ENCODE peak calls at places on chromosomes 11 and 22, in six cellular contexts. D is transverse colon, G is HCT116, I is Peyer's patch, K is IMR-90, H is A549. N is an unnamed sample.

GRCh38 chr22:20258584-20259335 is 9.4 kb downstream of the RTN4R start:
- DNase-seq in D (no peak), G (no peak), I (no peak), K (no peak), H (no peak), N (no peak)

GRCh38 chr11:23765862-23766261 is 731.0 kb upstream of the LUZP2 start:
- DNase-seq in D (no peak), G (no peak), I (no peak), K (peak; percentile 79), H (no peak), N (no peak)

GRCh38 chr11:1199689-1200610 is 22.9 kb upstream of the MUC5B start:
- DNase-seq in D (peak; percentile 30), G (no peak), I (peak; percentile 46), K (no peak), H (no peak), N (peak; percentile 55)

GRCh38 chr22:38454361-38455062 is 487 bp downstream of the KCNJ4 start:
- DNase-seq in D (no peak), G (no peak), I (no peak), K (no peak), H (no peak), N (no peak)

GRCh38 chr22:40345801-40346177 is 511 bp upstream of the ADSL start:
- DNase-seq in D (peak; percentile 67), G (no peak), I (peak; percentile 71), K (no peak), H (no peak), N (no peak)

GRCh38 chr11:72613450-72613849 is 60.8 kb downstream of the PDE2A start:
- DNase-seq in D (no peak), G (no peak), I (no peak), K (no peak), H (no peak), N (no peak)

GRCh38 chr11:117045196-117045595 is 53.0 kb downstream of the SIK3 start:
- DNase-seq in D (peak; percentile 55), G (no peak), I (no peak), K (peak; percentile 61), H (no peak), N (no peak)

GRCh38 chr11:19380375-19380774 is 139.6 kb upstream of the E2F8 start:
- DNase-seq in D (no peak), G (peak; percentile 29), I (no peak), K (peak; percentile 97), H (peak; percentile 46), N (no peak)

GRCh38 chr11:19651654-19652053 is 61.0 kb upstream of the NAV2 start:
- DNase-seq in D (no peak), G (no peak), I (no peak), K (peak; percentile 20), H (no peak), N (no peak)

GRCh38 chr11:130737866-130738431 is 178.3 kb downstream of the SNX19 start:
- DNase-seq in D (no peak), G (no peak), I (peak; percentile 81), K (peak; percentile 89), H (no peak), N (peak; percentile 58)

GRCh38 chr11:64643258-64643881 is 52.4 kb downstream of the SLC22A12 start:
- DNase-seq in D (no peak), G (no peak), I (no peak), K (no peak), H (no peak), N (peak; percentile 82)

GRCh38 chr22:39567135-39567946 is 3.2 kb upstream of the CACNA1I start:
- DNase-seq in D (peak; percentile 19), G (no peak), I (no peak), K (no peak), H (no peak), N (no peak)

GRCh38 chr11:134754196-134754822 is 342.3 kb upstream of the B3GAT1 start:
- DNase-seq in D (no peak), G (no peak), I (no peak), K (no peak), H (no peak), N (no peak)

GRCh38 chr11:115548878-115549528 is 44.8 kb upstream of the CADM1 start:
- DNase-seq in D (peak; percentile 36), G (no peak), I (no peak), K (no peak), H (peak; percentile 14), N (no peak)

GRCh38 chr11:89660234-89660633 is 49.9 kb upstream of the TRIM77 start:
- DNase-seq in D (no peak), G (no peak), I (no peak), K (no peak), H (no peak), N (no peak)

GRCh38 chr11:29159552-29160465 is 857.0 kb downstream of the KCNA4 start:
- DNase-seq in D (peak; percentile 31), G (peak; percentile 31), I (no peak), K (peak; percentile 90), H (peak; percentile 28), N (no peak)

GRCh38 chr11:95108159-95108611 is 18.5 kb downstream of the ENDOD1 start:
- DNase-seq in D (peak; percentile 29), G (no peak), I (no peak), K (peak; percentile 34), H (no peak), N (no peak)

GRCh38 chr22:50542416-50542927 is 3.2 kb upstream of the KLHDC7B start:
- DNase-seq in D (peak; percentile 44), G (no peak), I (no peak), K (no peak), H (no peak), N (no peak)

GRCh38 chr11:46345131-46345597 is 2.1 kb upstream of the DGKZ start:
- DNase-seq in D (peak; percentile 43), G (no peak), I (no peak), K (no peak), H (no peak), N (no peak)
- TF ChIP-seq POLR2A in D (peak; percentile 24), G (no peak), I (no peak), K (no peak), H (no peak), N (no peak)

DNA sequence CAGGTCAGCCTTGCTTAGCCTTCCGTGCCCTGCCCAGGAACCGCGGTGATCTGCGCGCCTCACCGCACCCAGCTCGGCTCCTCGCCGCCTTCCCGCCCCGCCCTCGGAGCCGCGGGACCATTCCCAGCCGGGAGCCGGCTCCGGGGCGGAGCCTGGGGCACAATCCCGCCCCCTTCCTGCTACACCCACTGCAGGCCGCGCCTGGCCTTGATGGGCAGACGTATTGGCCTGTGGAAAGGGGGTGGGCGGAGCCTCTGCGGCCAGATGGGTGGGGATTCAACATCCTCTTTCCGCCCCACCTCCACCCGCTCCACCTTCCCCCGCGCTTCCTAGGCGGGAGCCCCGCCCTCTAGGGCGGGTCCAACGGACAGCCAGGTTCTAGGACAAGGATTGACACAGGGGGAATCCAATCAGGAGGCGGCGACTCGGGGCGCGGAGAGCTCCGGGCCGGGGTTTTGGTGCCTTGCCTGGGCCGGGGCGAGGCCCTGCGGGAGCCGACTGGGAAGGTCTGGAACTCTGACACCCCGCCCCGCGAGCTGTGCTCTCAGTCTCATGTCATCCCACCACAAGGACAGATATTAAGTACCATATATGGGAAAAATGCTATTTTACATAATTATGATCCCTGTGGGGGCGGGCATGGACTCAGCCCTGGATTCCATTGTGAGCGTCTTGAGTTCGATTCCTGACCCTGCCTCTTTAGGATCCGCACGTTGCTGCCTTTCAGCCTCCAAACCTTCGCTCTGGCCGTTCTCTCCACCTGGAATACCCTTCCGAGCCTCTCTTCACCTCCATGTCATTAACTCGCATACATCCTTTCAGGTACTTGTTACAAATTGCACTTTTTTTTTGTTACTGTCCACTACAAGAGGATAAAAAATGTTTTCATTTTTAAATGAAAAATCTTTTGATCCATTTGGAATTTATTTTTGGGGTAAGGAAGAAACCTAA is at the start of gene MYH9:
- DNase-seq in D (peak; percentile 100), G (peak; percentile 99), I (peak; percentile 100), K (peak; percentile 100), H (peak; percentile 92), N (peak; percentile 100)
- H3K4me1 ChIP-seq in D (peaks cover 28% of the 10 kb centered on the region), G (peaks cover 44% of the 10 kb centered on the region), I (no peaks in the 10 kb centered on the region), K (peaks cover 7% of the 10 kb centered on the region), H (peaks cover 32% of the 10 kb centered on the region), N (peaks cover 25% of the 10 kb centered on the region)

DNA sequence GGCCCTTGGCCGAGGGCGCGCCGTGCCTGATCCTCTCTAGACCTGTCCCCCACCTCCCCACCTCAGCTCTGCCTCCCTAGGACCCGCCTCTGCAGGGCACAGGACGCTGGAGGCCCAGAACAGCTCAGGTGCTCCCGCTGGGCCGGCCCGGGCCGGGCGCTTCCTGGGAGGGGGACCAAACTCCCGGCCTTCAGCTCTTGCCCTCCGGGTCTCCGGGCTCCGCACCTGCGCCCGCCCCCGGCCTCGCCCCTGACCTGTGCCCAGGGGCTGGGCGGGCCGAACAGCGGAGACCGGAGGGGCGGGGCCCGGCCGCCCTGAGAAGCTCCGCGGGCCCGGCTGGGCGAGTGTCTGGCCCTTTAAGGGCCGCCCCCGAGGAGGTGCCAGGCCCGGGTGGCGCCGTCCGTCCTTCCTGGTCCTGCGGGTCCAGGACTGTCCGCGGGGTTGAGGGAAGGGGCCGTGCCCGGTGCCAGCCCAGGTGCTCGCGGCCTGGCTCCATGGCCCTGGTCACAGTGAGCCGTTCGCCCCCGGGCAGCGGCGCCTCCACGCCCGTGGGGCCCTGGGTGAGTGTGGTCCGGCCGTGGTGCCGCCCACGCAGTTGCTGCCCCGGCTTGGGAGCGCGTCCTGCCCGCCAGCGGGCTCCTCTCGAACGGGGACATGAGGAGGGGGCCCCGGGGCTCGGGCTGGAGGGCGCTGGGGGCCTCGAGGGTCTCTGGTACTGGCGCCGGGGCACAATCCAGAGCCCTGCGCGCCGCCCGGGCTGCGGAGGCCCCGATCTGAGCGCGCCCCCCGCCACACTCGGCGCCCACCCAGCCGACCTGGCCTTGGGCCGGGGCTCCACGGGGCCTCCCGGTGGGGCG is at the start of gene SSH3:
- DNase-seq in D (peak; percentile 90), G (peak; percentile 42), I (peak; percentile 94), K (peak; percentile 34), H (peak; percentile 71), N (peak; percentile 84)
- TF ChIP-seq POLR2A in D (peak; percentile 92), G (no peak), I (peak; percentile 84), K (no peak), H (peak; percentile 65), N (no peak)

GRCh38 chr22:25752615-25753214 is 10.7 kb downstream of the MYO18B start:
- DNase-seq in D (no peak), G (no peak), I (no peak), K (no peak), H (no peak), N (no peak)
- H3K4me1 ChIP-seq in D (no peaks in the 10 kb centered on the region), G (peaks cover 2% of the 10 kb centered on the region), I (no peaks in the 10 kb centered on the region), K (peaks cover 3% of the 10 kb centered on the region), H (peaks cover 27% of the 10 kb centered on the region), N (no peaks in the 10 kb centered on the region)

GRCh38 chr11:128716661-128717210 is 22.9 kb downstream of the FLI1 start:
- DNase-seq in D (peak; percentile 40), G (no peak), I (no peak), K (peak; percentile 62), H (no peak), N (no peak)

GRCh38 chr11:128715691-128716153 is 21.9 kb downstream of the FLI1 start:
- DNase-seq in D (no peak), G (no peak), I (no peak), K (peak; percentile 40), H (no peak), N (no peak)

GRCh38 chr11:128717581-128717980 is 23.7 kb downstream of the FLI1 start:
- DNase-seq in D (no peak), G (no peak), I (no peak), K (no peak), H (no peak), N (no peak)

GRCh38 chr11:128714881-128715280 is 21.0 kb downstream of the FLI1 start:
- DNase-seq in D (no peak), G (no peak), I (no peak), K (peak; percentile 97), H (no peak), N (no peak)

GRCh38 chr11:128716231-128716630 is 22.4 kb downstream of the FLI1 start:
- DNase-seq in D (no peak), G (no peak), I (no peak), K (no peak), H (no peak), N (no peak)
- TF ChIP-seq POLR2A in D (no peak), G (no peak), I (no peak), K (no peak), H (no peak), N (no peak)

N was measured in sigmoid colon.